ENCODE peak calls at places on chromosomes 1 and 21, in eight cellular contexts. V, T, E, D, H, P, X and Q are unnamed samples.

GRCh38 chr1:151839457-151840409 is at the start of gene C2CD4D:
- DNase-seq in V (no peak), T (peak), E (no peak), D (no peak), H (peak), P (no peak), X (peak), Q (peak)

GRCh38 chr1:62437273-62437945 is 560 bp downstream of the USP1 start:
- DNase-seq in V (peak), T (peak), E (no peak), D (peak), H (no peak), P (no peak), X (peak), Q (peak)

GRCh38 chr1:61477301-61477700 is 247.6 kb downstream of the TM2D1 start:
- DNase-seq in V (no peak), T (peak), E (no peak), D (no peak), H (no peak), P (no peak), X (no peak), Q (peak)

GRCh38 chr1:179493323-179493722 is 82.4 kb downstream of the NPHS2 start:
- DNase-seq in V (no peak), T (no peak), E (no peak), D (peak), H (no peak), P (no peak), X (peak), Q (no peak)

GRCh38 chr1:234111458-234112142 is 207.1 kb downstream of the SLC35F3 start:
- DNase-seq in V (no peak), T (peak), E (no peak), D (peak), H (peak), P (peak), X (peak), Q (peak)

GRCh38 chr1:173270243-173270642 is 63.1 kb upstream of the TNFSF4 start:
- DNase-seq in V (no peak), T (no peak), E (no peak), D (no peak), H (no peak), P (no peak), X (no peak), Q (no peak)

GRCh38 chr1:155179107-155180031 is 5.7 kb downstream of the TRIM46 start:
- DNase-seq in V (peak), T (no peak), E (no peak), D (no peak), H (no peak), P (no peak), X (no peak), Q (peak)

GRCh38 chr1:153677718-153678518 is 570 bp upstream of the NPR1 start:
- DNase-seq in V (peak), T (peak), E (no peak), D (peak), H (peak), P (peak), X (peak), Q (peak)

GRCh38 chr1:70204139-70204538 is 1.2 kb downstream of the LRRC40 start:
- DNase-seq in V (no peak), T (no peak), E (no peak), D (no peak), H (no peak), P (no peak), X (no peak), Q (no peak)
- H3K4me3 ChIP-seq in V (no peak), T (peak), E (peak), D (peak), H (peak), P (peak), X (peak), Q (peak)

DNA sequence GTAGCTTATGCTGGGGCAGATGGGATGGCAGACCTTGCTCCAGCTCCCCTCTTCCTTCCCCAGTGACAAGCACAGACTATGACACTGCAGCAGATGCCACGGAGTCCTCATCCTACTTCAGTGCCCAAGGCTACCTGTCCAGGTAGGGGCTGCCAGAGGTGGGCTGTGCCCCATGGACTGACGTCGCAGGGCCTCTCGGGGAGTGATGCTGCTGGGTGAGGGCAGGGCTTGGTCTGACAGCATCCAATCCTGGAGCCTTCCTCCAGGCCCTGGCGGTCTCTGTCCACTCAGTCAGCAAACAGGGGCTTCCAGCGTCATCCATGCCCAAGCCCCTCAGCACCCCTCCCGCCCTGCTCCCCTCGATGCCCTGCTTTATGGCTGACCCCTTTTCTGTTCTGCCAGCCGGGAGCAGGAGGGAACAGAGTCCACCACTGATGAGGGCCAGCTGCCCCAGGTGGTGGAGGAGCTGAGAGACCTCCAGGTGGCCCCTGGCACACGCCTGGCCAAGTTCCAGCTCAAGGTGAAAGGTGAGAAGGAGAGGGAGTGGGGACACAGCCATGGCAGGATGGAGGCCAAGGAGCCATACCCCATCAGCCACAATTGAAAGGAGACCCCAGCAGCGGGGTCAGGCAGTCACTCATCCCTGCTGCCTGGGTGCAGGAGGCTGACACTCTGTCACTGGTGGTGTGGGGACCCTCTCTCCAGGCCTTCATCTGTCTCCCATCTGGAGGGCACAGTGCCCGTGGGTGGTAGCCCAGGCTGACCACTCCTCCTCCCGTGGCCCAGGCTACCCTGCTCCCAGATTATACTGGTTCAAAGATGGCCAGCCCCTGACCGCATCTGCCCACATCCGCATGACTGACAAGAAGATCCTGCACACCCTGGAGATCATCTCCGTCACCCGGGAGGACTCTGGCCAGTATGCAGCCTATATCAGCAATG is 73.6 kb downstream of the TRIM11 start:
- DNase-seq in V (peak), T (no peak), E (no peak), D (no peak), H (no peak), P (no peak), X (no peak), Q (no peak)
- H3K4me3 ChIP-seq in V (no peak), T (no peak), E (no peak), D (no peak), H (no peak), P (no peak), X (no peak), Q (no peak)

GRCh38 chr1:39526466-39527189 is 35.2 kb downstream of the BMP8A start:
- DNase-seq in V (peak), T (no peak), E (no peak), D (no peak), H (no peak), P (no peak), X (no peak), Q (no peak)

GRCh38 chr1:39528082-39528481 is 36.6 kb downstream of the BMP8A start:
- DNase-seq in V (no peak), T (no peak), E (no peak), D (no peak), H (no peak), P (no peak), X (no peak), Q (no peak)

GRCh38 chr1:39533442-39533841 is 42.0 kb downstream of the BMP8A start:
- DNase-seq in V (no peak), T (no peak), E (no peak), D (no peak), H (no peak), P (no peak), X (no peak), Q (no peak)

GRCh38 chr1:39529901-39530535 is 38.6 kb downstream of the BMP8A start:
- DNase-seq in V (no peak), T (no peak), E (no peak), D (no peak), H (no peak), P (no peak), X (no peak), Q (no peak)

GRCh38 chr1:39531526-39531925 is 40.1 kb downstream of the BMP8A start:
- DNase-seq in V (no peak), T (no peak), E (no peak), D (no peak), H (no peak), P (no peak), X (no peak), Q (no peak)
- H3K4me3 ChIP-seq in V (no peak), T (no peak), E (no peak), D (no peak), H (no peak), P (no peak), X (no peak), Q (no peak)

DNA sequence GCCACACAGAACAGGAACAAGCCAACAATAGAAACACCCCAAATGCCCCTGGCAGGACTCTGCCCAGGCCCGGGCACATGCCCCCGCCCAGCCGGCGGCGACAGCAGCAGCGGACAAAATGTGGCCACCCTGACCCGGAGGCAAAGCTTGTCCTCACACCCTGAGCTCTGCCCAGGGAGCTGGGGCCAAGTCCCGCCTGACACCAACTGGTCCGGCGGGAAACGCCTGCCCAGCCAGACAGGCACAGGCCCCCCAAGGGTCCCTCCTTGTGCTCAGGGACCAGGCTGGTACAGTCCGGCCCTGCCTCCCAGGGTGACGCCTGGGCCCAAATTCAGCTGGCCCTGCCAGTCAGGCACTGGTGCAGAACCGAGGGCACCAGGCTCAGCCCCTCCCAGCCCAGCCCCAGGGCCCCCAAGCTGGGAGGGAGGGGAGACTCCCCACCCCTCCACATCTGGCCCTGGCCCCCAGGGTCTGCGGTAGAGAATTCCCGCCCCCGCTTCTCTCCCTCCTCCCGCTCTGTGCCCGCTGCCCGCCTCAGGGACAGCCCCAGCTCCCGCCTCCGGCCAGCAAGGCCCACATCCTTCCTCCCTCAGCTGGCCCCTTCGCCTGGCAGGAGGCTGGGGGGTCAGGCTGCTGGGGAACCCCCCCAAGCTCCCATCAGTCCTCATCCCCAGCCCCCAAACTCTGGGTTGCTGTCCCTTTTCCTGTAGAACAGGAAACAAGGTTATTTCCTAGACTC is 2.0 kb downstream of the AHDC1 start:
- DNase-seq in V (peak), T (peak), E (no peak), D (no peak), H (peak), P (peak), X (no peak), Q (peak)
- H3K4me3 ChIP-seq in V (peak), T (peak), E (peak), D (peak), H (peak), P (peak), X (peak), Q (peak)

DNA sequence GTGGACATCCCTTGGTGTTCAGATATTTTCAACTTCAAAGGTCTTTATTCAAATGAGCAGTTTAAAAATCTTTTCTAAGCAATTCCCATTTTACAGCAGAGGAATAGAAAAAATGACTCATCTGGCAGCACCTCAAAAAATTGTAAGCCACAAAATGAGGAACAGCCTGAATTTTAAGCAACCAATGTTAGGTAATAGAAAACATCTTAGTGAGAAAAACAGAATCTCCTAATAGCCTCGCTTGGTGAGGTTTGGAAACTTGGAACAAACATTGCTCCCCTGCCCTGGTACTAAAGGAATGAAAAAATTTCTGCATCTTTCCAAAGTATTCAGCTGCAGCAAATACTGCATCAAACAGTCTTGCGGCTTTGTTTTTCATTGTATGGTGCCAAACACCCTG is 264.4 kb downstream of the NTNG1 start:
- DNase-seq in V (no peak), T (no peak), E (peak), D (peak), H (no peak), P (no peak), X (peak), Q (no peak)
- H3K4me3 ChIP-seq in V (no peak), T (no peak), E (no peak), D (no peak), H (no peak), P (no peak), X (no peak), Q (no peak)

GRCh38 chr1:39635205-39635870 is 4.1 kb downstream of the HEYL start:
- DNase-seq in V (peak), T (no peak), E (no peak), D (peak), H (peak), P (no peak), X (peak), Q (no peak)

GRCh38 chr1:39633422-39633821 is 6.0 kb downstream of the HEYL start:
- DNase-seq in V (no peak), T (no peak), E (no peak), D (no peak), H (no peak), P (no peak), X (no peak), Q (no peak)

GRCh38 chr1:39632491-39633417 is 6.7 kb downstream of the HEYL start:
- DNase-seq in V (peak), T (peak), E (no peak), D (peak), H (peak), P (no peak), X (peak), Q (peak)

GRCh38 chr1:39637301-39637700 is 2.1 kb downstream of the HEYL start:
- DNase-seq in V (no peak), T (no peak), E (no peak), D (no peak), H (no peak), P (peak), X (no peak), Q (no peak)

GRCh38 chr1:39635871-39636210 is 3.6 kb downstream of the HEYL start:
- DNase-seq in V (no peak), T (no peak), E (no peak), D (no peak), H (no peak), P (no peak), X (no peak), Q (no peak)
- H3K4me3 ChIP-seq in V (peak), T (no peak), E (peak), D (no peak), H (peak), P (no peak), X (no peak), Q (no peak)

GRCh38 chr1:39564340-39564739 is 12.2 kb downstream of the PABPC4 start:
- DNase-seq in V (no peak), T (no peak), E (no peak), D (no peak), H (no peak), P (no peak), X (no peak), Q (no peak)
- H3K4me3 ChIP-seq in V (no peak), T (no peak), E (no peak), D (no peak), H (no peak), P (no peak), X (no peak), Q (no peak)

GRCh38 chr1:23529146-23530088 is 1.6 kb downstream of the E2F2 start:
- DNase-seq in V (no peak), T (no peak), E (no peak), D (no peak), H (no peak), P (peak), X (no peak), Q (no peak)
- H3K4me3 ChIP-seq in V (no peak), T (peak), E (no peak), D (no peak), H (peak), P (peak), X (no peak), Q (no peak)

GRCh38 chr21:41509206-41509496 is 1.2 kb upstream of the TMPRSS2 start:
- DNase-seq in V (no peak), T (no peak), E (no peak), D (no peak), H (no peak), P (no peak), X (no peak), Q (no peak)

GRCh38 chr21:41508415-41509205 is 652 bp upstream of the TMPRSS2 start:
- DNase-seq in V (no peak), T (no peak), E (no peak), D (no peak), H (no peak), P (no peak), X (no peak), Q (peak)

GRCh38 chr21:41506526-41507520 is 1.1 kb downstream of the TMPRSS2 start:
- DNase-seq in V (no peak), T (peak), E (no peak), D (no peak), H (no peak), P (no peak), X (no peak), Q (peak)

GRCh38 chr21:41506005-41506404 is 2.0 kb downstream of the TMPRSS2 start:
- DNase-seq in V (no peak), T (no peak), E (no peak), D (no peak), H (no peak), P (no peak), X (no peak), Q (no peak)

GRCh38 chr21:41507521-41508414 is at the start of gene TMPRSS2:
- DNase-seq in V (no peak), T (peak), E (no peak), D (no peak), H (no peak), P (no peak), X (no peak), Q (peak)
- H3K4me3 ChIP-seq in V (peak), T (peak), E (no peak), D (no peak), H (peak), P (no peak), X (peak), Q (peak)